ENCODE peak calls at places on chromosomes 4 and X, in four cellular contexts. One of them, this sample, is unnamed.

GRCh38 chr4:83043801-83044407 is 8.9 kb downstream of the COPS4 start:
- DNase-seq in H54: no peak
- DNase-seq in astrocyte of the spinal cord: no peak
- DNase-seq in stimulated activated CD8-positive, alpha-beta memory T cell treated with anti-CD3 and anti-CD28 coated beads, Interleukin-15, amount 100 ng/mL, for 4 hours: no peak
- DNase-seq in this sample: peak

GRCh38 chrX:68432648-68433047 is 647 bp downstream of the OPHN1 start:
- DNase-seq in H54: no peak
- DNase-seq in astrocyte of the spinal cord: peak
- DNase-seq in stimulated activated CD8-positive, alpha-beta memory T cell treated with anti-CD3 and anti-CD28 coated beads, Interleukin-15, amount 100 ng/mL, for 4 hours: no peak
- DNase-seq in this sample: no peak

GRCh38 chr4:825969-826330 is at the start of gene CPLX1:
- DNase-seq in astrocyte of the spinal cord: no peak
- DNase-seq in stimulated activated CD8-positive, alpha-beta memory T cell treated with anti-CD3 and anti-CD28 coated beads, Interleukin-15, amount 100 ng/mL, for 4 hours: no peak
- DNase-seq in H54: no peak
- DNase-seq in this sample: no peak

GRCh38 chrX:139290310-139290709 is 240.2 kb upstream of the F9 start:
- DNase-seq in stimulated activated CD8-positive, alpha-beta memory T cell treated with anti-CD3 and anti-CD28 coated beads, Interleukin-15, amount 100 ng/mL, for 4 hours: no peak
- DNase-seq in H54: no peak
- DNase-seq in astrocyte of the spinal cord: peak
- DNase-seq in this sample: no peak

GRCh38 chr4:167775374-167775773 is 317.0 kb upstream of the ANXA10 start:
- DNase-seq in astrocyte of the spinal cord: no peak
- DNase-seq in H54: no peak
- DNase-seq in stimulated activated CD8-positive, alpha-beta memory T cell treated with anti-CD3 and anti-CD28 coated beads, Interleukin-15, amount 100 ng/mL, for 4 hours: no peak
- DNase-seq in this sample: no peak

GRCh38 chr4:182604161-182604591 is 313.0 kb downstream of the DCTD start:
- DNase-seq in stimulated activated CD8-positive, alpha-beta memory T cell treated with anti-CD3 and anti-CD28 coated beads, Interleukin-15, amount 100 ng/mL, for 4 hours: no peak
- DNase-seq in H54: no peak
- DNase-seq in astrocyte of the spinal cord: peak
- DNase-seq in this sample: peak

GRCh38 chr4:156656911-156657310 is 314.7 kb downstream of the PDGFC start:
- DNase-seq in stimulated activated CD8-positive, alpha-beta memory T cell treated with anti-CD3 and anti-CD28 coated beads, Interleukin-15, amount 100 ng/mL, for 4 hours: no peak
- DNase-seq in H54: no peak
- DNase-seq in astrocyte of the spinal cord: no peak
- DNase-seq in this sample: no peak

GRCh38 chr4:15657366-15657765 is 2.2 kb upstream of the FBXL5 start:
- DNase-seq in stimulated activated CD8-positive, alpha-beta memory T cell treated with anti-CD3 and anti-CD28 coated beads, Interleukin-15, amount 100 ng/mL, for 4 hours: no peak
- DNase-seq in H54: no peak
- DNase-seq in astrocyte of the spinal cord: no peak
- DNase-seq in this sample: no peak

GRCh38 chr4:81466841-81467671 is 4.7 kb downstream of the RASGEF1B start:
- DNase-seq in H54: no peak
- DNase-seq in astrocyte of the spinal cord: peak
- DNase-seq in stimulated activated CD8-positive, alpha-beta memory T cell treated with anti-CD3 and anti-CD28 coated beads, Interleukin-15, amount 100 ng/mL, for 4 hours: peak
- DNase-seq in this sample: peak

GRCh38 chr4:185540487-185541125 is 5.3 kb upstream of the PDLIM3 start:
- DNase-seq in stimulated activated CD8-positive, alpha-beta memory T cell treated with anti-CD3 and anti-CD28 coated beads, Interleukin-15, amount 100 ng/mL, for 4 hours: no peak
- DNase-seq in H54: no peak
- DNase-seq in astrocyte of the spinal cord: no peak
- DNase-seq in this sample: no peak

GRCh38 chrX:100368167-100368566 is 41.9 kb downstream of the PCDH19 start:
- DNase-seq in H54: no peak
- DNase-seq in stimulated activated CD8-positive, alpha-beta memory T cell treated with anti-CD3 and anti-CD28 coated beads, Interleukin-15, amount 100 ng/mL, for 4 hours: no peak
- DNase-seq in astrocyte of the spinal cord: no peak
- DNase-seq in this sample: peak

GRCh38 chr4:89300490-89300889 is 7.1 kb downstream of the GPRIN3 start:
- DNase-seq in stimulated activated CD8-positive, alpha-beta memory T cell treated with anti-CD3 and anti-CD28 coated beads, Interleukin-15, amount 100 ng/mL, for 4 hours: no peak
- DNase-seq in astrocyte of the spinal cord: no peak
- DNase-seq in H54: no peak
- DNase-seq in this sample: no peak

GRCh38 chrX:22698151-22698550 is 301.6 kb upstream of the DDX53 start:
- DNase-seq in H54: no peak
- DNase-seq in astrocyte of the spinal cord: no peak
- DNase-seq in stimulated activated CD8-positive, alpha-beta memory T cell treated with anti-CD3 and anti-CD28 coated beads, Interleukin-15, amount 100 ng/mL, for 4 hours: no peak
- DNase-seq in this sample: no peak

GRCh38 chrX:32896132-32896531 is 315.2 kb downstream of the DMD start:
- DNase-seq in stimulated activated CD8-positive, alpha-beta memory T cell treated with anti-CD3 and anti-CD28 coated beads, Interleukin-15, amount 100 ng/mL, for 4 hours: no peak
- DNase-seq in H54: no peak
- DNase-seq in astrocyte of the spinal cord: no peak
- DNase-seq in this sample: no peak

GRCh38 chr4:109548655-109549054 is 11.4 kb upstream of the MCUB start:
- DNase-seq in stimulated activated CD8-positive, alpha-beta memory T cell treated with anti-CD3 and anti-CD28 coated beads, Interleukin-15, amount 100 ng/mL, for 4 hours: no peak
- DNase-seq in H54: peak
- DNase-seq in astrocyte of the spinal cord: peak
- DNase-seq in this sample: peak

GRCh38 chr4:15003891-15004700 is 1.8 kb downstream of the CPEB2 start:
- DNase-seq in astrocyte of the spinal cord: no peak
- DNase-seq in stimulated activated CD8-positive, alpha-beta memory T cell treated with anti-CD3 and anti-CD28 coated beads, Interleukin-15, amount 100 ng/mL, for 4 hours: peak
- DNase-seq in H54: no peak
- DNase-seq in this sample: no peak

GRCh38 chr4:82423245-82424054 is 6.8 kb downstream of the HNRNPDL start:
- DNase-seq in H54: no peak
- DNase-seq in stimulated activated CD8-positive, alpha-beta memory T cell treated with anti-CD3 and anti-CD28 coated beads, Interleukin-15, amount 100 ng/mL, for 4 hours: no peak
- DNase-seq in astrocyte of the spinal cord: peak
- DNase-seq in this sample: no peak

GRCh38 chrX:100864967-100865366 is 9.2 kb downstream of the NOX1 start:
- DNase-seq in astrocyte of the spinal cord: peak
- DNase-seq in H54: peak
- DNase-seq in stimulated activated CD8-positive, alpha-beta memory T cell treated with anti-CD3 and anti-CD28 coated beads, Interleukin-15, amount 100 ng/mL, for 4 hours: no peak
- DNase-seq in this sample: peak

GRCh38 chr4:1608821-1609500 is 75.2 kb downstream of the FAM53A start:
- DNase-seq in astrocyte of the spinal cord: no peak
- DNase-seq in H54: no peak
- DNase-seq in stimulated activated CD8-positive, alpha-beta memory T cell treated with anti-CD3 and anti-CD28 coated beads, Interleukin-15, amount 100 ng/mL, for 4 hours: no peak
- DNase-seq in this sample: no peak

GRCh38 chr4:2071252-2071911 is 12.3 kb downstream of the NAT8L start:
- DNase-seq in H54: no peak
- DNase-seq in stimulated activated CD8-positive, alpha-beta memory T cell treated with anti-CD3 and anti-CD28 coated beads, Interleukin-15, amount 100 ng/mL, for 4 hours: no peak
- DNase-seq in astrocyte of the spinal cord: no peak
- DNase-seq in this sample: no peak

GRCh38 chr4:10611673-10612072 is 72.9 kb downstream of the CLNK start:
- DNase-seq in stimulated activated CD8-positive, alpha-beta memory T cell treated with anti-CD3 and anti-CD28 coated beads, Interleukin-15, amount 100 ng/mL, for 4 hours: no peak
- DNase-seq in astrocyte of the spinal cord: peak
- DNase-seq in H54: peak
- DNase-seq in this sample: peak

GRCh38 chrX:110852180-110852579 is 56.6 kb upstream of the CHRDL1 start:
- DNase-seq in astrocyte of the spinal cord: no peak
- DNase-seq in H54: no peak
- DNase-seq in stimulated activated CD8-positive, alpha-beta memory T cell treated with anti-CD3 and anti-CD28 coated beads, Interleukin-15, amount 100 ng/mL, for 4 hours: no peak
- DNase-seq in this sample: peak

GRCh38 chrX:9171841-9172240 is 137.9 kb upstream of the FAM9B start:
- DNase-seq in astrocyte of the spinal cord: peak
- DNase-seq in stimulated activated CD8-positive, alpha-beta memory T cell treated with anti-CD3 and anti-CD28 coated beads, Interleukin-15, amount 100 ng/mL, for 4 hours: no peak
- DNase-seq in H54: no peak
- DNase-seq in this sample: peak

GRCh38 chrX:154082396-154083133 is 15.0 kb downstream of the MECP2 start:
- DNase-seq in astrocyte of the spinal cord: peak
- DNase-seq in stimulated activated CD8-positive, alpha-beta memory T cell treated with anti-CD3 and anti-CD28 coated beads, Interleukin-15, amount 100 ng/mL, for 4 hours: no peak
- DNase-seq in H54: no peak
- DNase-seq in this sample: peak

GRCh38 chrX:10199212-10199611 is 42.4 kb downstream of the CLCN4 start:
- DNase-seq in H54: no peak
- DNase-seq in stimulated activated CD8-positive, alpha-beta memory T cell treated with anti-CD3 and anti-CD28 coated beads, Interleukin-15, amount 100 ng/mL, for 4 hours: no peak
- DNase-seq in astrocyte of the spinal cord: no peak
- DNase-seq in this sample: peak

GRCh38 chr4:149047368-149047767 is 605.2 kb upstream of the NR3C2 start:
- DNase-seq in stimulated activated CD8-positive, alpha-beta memory T cell treated with anti-CD3 and anti-CD28 coated beads, Interleukin-15, amount 100 ng/mL, for 4 hours: no peak
- DNase-seq in astrocyte of the spinal cord: peak
- DNase-seq in H54: no peak
- DNase-seq in this sample: no peak

GRCh38 chr4:152936446-152937279 is 540 bp downstream of the FHDC1 start:
- DNase-seq in H54: peak
- DNase-seq in astrocyte of the spinal cord: no peak
- DNase-seq in stimulated activated CD8-positive, alpha-beta memory T cell treated with anti-CD3 and anti-CD28 coated beads, Interleukin-15, amount 100 ng/mL, for 4 hours: no peak
- DNase-seq in this sample: peak